ENCODE peak calls at places on chromosomes 3 and 15, in eight cellular contexts. P, M, D, K, T, Y, A and G are unnamed samples.

GRCh38 chr15:47803767-47804166 is 86.5 kb downstream of the SEMA6D start:
- DNase-seq in P (no peak), M (no peak), D (no peak), K (no peak), T (no peak), Y (no peak), A (no peak), G (no peak)

GRCh38 chr3:112273536-112273935 is 20.5 kb downstream of the SLC9C1 start:
- DNase-seq in P (no peak), M (no peak), D (no peak), K (no peak), T (no peak), Y (no peak), A (no peak), G (no peak)

GRCh38 chr15:36773698-36774097 is 194.3 kb downstream of the CDIN1 start:
- DNase-seq in P (no peak), M (no peak), D (no peak), K (no peak), T (no peak), Y (no peak), A (no peak), G (no peak)

GRCh38 chr15:65408370-65409283 is 14.1 kb downstream of the IGDCC4 start:
- DNase-seq in P (no peak), M (peak), D (no peak), K (no peak), T (no peak), Y (no peak), A (no peak), G (no peak)

GRCh38 chr3:127135241-127136023 is 57.5 kb upstream of the PRR23E start:
- DNase-seq in P (no peak), M (no peak), D (no peak), K (no peak), T (no peak), Y (no peak), A (no peak), G (no peak)

GRCh38 chr3:190591080-190591479 is 77.2 kb downstream of the IL1RAP start:
- DNase-seq in P (no peak), M (no peak), D (no peak), K (no peak), T (no peak), Y (no peak), A (no peak), G (no peak)

GRCh38 chr3:130950641-130951040 is 56.8 kb downstream of the ATP2C1 start:
- DNase-seq in P (no peak), M (no peak), D (no peak), K (no peak), T (no peak), Y (no peak), A (no peak), G (no peak)

GRCh38 chr15:47685141-47685870 is 32.0 kb upstream of the SEMA6D start:
- DNase-seq in P (no peak), M (no peak), D (no peak), K (no peak), T (no peak), Y (no peak), A (no peak), G (no peak)

GRCh38 chr15:69466733-69467132 is 14.1 kb downstream of the RPLP1 start:
- DNase-seq in P (no peak), M (no peak), D (no peak), K (no peak), T (no peak), Y (no peak), A (no peak), G (no peak)

GRCh38 chr15:45177285-45177684 is 10.5 kb downstream of the SHF start:
- DNase-seq in P (no peak), M (no peak), D (no peak), K (no peak), T (no peak), Y (no peak), A (no peak), G (no peak)

GRCh38 chr3:107997666-107998065 is 93.2 kb downstream of the CD47 start:
- DNase-seq in P (no peak), M (no peak), D (no peak), K (no peak), T (no peak), Y (no peak), A (no peak), G (no peak)

GRCh38 chr3:42014949-42015533 is 53.1 kb upstream of the ULK4 start:
- DNase-seq in P (peak), M (peak), D (peak), K (no peak), T (no peak), Y (no peak), A (no peak), G (peak)

GRCh38 chr3:132448211-132448961 is 31.1 kb downstream of the DNAJC13 start:
- DNase-seq in P (no peak), M (peak), D (no peak), K (no peak), T (no peak), Y (no peak), A (peak), G (no peak)

GRCh38 chr15:58330468-58330793 is 101.4 kb upstream of the LIPC start:
- DNase-seq in P (no peak), M (no peak), D (no peak), K (no peak), T (no peak), Y (no peak), A (no peak), G (no peak)

GRCh38 chr15:58330836-58331561 is 100.8 kb upstream of the LIPC start:
- DNase-seq in P (no peak), M (no peak), D (peak), K (no peak), T (no peak), Y (no peak), A (no peak), G (peak)

GRCh38 chr15:58332676-58333400 is 99.0 kb upstream of the LIPC start:
- DNase-seq in P (no peak), M (no peak), D (peak), K (no peak), T (peak), Y (no peak), A (no peak), G (peak)

GRCh38 chr15:58331903-58332675 is 99.7 kb upstream of the LIPC start:
- DNase-seq in P (peak), M (peak), D (peak), K (peak), T (peak), Y (no peak), A (peak), G (peak)

DNA sequence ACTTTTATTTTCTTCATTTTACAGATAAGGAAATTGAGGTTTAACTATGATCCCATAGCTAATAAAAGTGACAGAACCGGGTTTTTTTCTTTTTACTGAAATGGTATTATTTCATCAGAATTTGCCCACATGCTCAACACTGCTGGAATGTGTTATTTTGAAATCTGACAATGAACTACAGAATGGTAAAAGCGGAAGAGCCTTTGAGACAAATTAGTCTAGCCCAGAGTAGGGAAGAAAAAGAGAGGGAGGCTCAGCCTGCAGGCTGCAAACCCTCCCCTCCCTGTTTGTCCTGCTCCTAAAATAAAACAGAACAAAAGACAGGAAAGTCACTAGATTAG is 100.3 kb upstream of the LIPC start:
- DNase-seq in P (no peak), M (no peak), D (peak), K (no peak), T (no peak), Y (no peak), A (no peak), G (no peak)
- TF ChIP-seq POLR2A in P (no peak), M (no peak), D (no peak), K (no peak), T (no peak), Y (no peak), A (no peak), G (no peak)

DNA sequence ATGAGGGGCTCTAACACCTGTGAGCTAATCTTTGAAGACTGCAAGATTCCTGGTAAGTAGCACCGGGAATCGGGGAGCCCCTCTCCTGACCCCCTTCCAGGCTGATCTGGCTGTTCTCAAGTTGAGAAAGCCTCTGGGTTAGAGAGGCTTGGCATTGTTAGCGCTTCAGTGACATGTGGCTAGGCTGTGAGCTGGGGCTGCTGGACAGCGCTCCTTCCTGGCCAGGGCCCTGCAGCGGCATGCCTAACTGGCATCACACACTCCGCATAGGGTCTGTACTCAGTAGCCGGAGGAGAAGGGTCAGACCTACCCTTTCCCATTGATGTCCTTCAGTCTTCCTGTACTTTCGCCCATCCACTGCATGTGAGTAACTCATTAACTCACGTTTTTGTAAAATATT is 7.4 kb downstream of the IVD start:
- DNase-seq in P (no peak), M (no peak), D (no peak), K (no peak), T (no peak), Y (no peak), A (no peak), G (no peak)
- H3K4me3 ChIP-seq in P (no peak), M (no peak), D (no peak), K (no peak), T (no peak), Y (no peak), A (no peak), G (no peak)

GRCh38 chr15:43376017-43376705 is 5.3 kb downstream of the TUBGCP4 start:
- DNase-seq in P (peak), M (peak), D (peak), K (peak), T (peak), Y (peak), A (peak), G (peak)

GRCh38 chr15:43370975-43371974 is at the start of the genes TUBGCP4 and ZSCAN29:
- DNase-seq in P (peak), M (peak), D (peak), K (peak), T (peak), Y (peak), A (peak), G (peak)

GRCh38 chr15:43370310-43370974 is 401 bp downstream of the ZSCAN29 start:
- DNase-seq in P (peak), M (peak), D (peak), K (no peak), T (no peak), Y (no peak), A (no peak), G (peak)
- TF ChIP-seq MAX in P (no peak), M (no peak), D (no peak), K (no peak), T (no peak), Y (no peak), A (no peak), G (no peak)

GRCh38 chr15:100601628-100602063 is 338 bp downstream of the LINS1 start:
- DNase-seq in P (no peak), M (no peak), D (no peak), K (no peak), T (peak), Y (no peak), A (no peak), G (no peak)

GRCh38 chr15:100598655-100599054 is 3.3 kb downstream of the LINS1 start:
- DNase-seq in P (no peak), M (no peak), D (no peak), K (no peak), T (no peak), Y (no peak), A (no peak), G (no peak)

GRCh38 chr15:100602822-100603393 is 519 bp downstream of the ASB7 start:
- DNase-seq in P (peak), M (peak), D (peak), K (no peak), T (peak), Y (peak), A (peak), G (peak)

GRCh38 chr15:100601158-100601557 is 826 bp downstream of the LINS1 start:
- DNase-seq in P (peak), M (peak), D (no peak), K (no peak), T (no peak), Y (no peak), A (no peak), G (peak)

GRCh38 chr15:100602064-100602821 is at the start of the genes ASB7 and LINS1:
- DNase-seq in P (peak), M (peak), D (peak), K (peak), T (peak), Y (peak), A (peak), G (peak)
- TF ChIP-seq POLR2A in P (peak), M (no peak), D (peak), K (peak), T (peak), Y (no peak), A (no peak), G (peak)

DNA sequence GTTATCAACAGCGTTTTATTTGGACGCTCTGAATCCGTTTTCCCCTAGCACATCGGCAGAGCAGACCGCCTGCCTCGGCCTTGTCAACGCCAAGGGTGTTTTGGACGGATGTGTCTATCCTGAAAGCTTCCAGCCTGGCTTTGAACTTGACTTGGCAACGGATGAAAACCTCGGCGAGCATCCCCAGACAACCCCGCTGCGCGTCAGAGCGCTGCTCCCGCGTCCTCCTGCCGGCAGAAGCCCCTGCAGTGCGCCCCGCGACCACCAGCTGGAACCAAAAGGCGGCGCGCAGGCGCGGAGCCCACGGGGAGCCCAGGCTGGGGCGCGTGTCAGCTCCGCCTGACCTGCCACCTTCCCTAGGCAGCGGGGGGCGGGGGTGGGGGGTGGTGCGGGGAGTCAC is 26.2 kb upstream of the ARL8B start:
- DNase-seq in P (no peak), M (no peak), D (no peak), K (no peak), T (no peak), Y (peak), A (no peak), G (no peak)
- H3K4me3 ChIP-seq in P (no peak), M (no peak), D (no peak), K (no peak), T (no peak), Y (peak), A (no peak), G (no peak)

GRCh38 chr15:85973584-85974347 is 105.9 kb upstream of the AGBL1 start:
- DNase-seq in P (no peak), M (no peak), D (peak), K (no peak), T (no peak), Y (no peak), A (no peak), G (no peak)
- TF ChIP-seq MAX in P (no peak), M (no peak), D (no peak), K (no peak), T (no peak), Y (no peak), A (no peak), G (no peak)

DNA sequence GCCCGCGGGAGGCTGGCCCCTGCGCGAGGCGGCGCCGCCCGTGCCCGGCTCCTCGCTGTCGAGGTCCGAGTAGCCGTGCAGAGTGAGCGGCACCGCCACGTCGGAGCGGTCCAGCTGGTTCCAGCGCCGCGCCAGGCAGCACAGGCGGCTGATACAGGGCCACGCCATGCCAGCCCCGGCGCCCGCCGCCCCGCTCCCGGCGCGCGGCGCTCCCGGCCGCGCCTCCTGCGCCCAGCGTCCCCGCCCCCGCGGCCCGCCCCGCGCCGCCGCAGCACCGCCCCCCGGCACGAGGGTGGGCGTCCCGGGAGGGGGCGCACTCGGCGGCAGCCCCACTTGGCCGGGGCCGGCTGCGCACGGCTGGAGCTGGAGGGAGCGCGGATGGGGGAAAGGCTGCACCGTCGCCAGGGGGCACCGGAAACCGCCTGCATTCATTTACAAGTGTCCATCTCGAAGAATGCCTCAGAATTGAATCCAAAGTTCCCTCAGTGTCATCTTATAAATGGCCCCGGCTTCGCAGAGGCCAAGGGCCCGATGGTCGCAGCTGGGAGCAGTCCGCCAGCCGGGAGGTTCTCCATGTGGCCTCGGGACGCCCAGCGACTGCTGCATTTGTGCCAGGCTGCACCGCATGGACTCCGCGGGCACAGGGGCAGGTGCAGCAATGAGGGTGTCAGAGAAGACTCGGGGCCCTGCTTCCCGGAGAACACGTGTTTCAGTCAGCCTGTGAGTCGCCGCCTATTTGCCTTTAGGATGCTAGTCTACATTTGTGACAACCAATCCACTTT is at the start of gene MAP6D1:
- DNase-seq in P (no peak), M (peak), D (no peak), K (peak), T (peak), Y (peak), A (no peak), G (peak)
- TF ChIP-seq POLR2A in P (no peak), M (no peak), D (no peak), K (no peak), T (peak), Y (no peak), A (no peak), G (peak)

GRCh38 chr3:69367586-69367985 is 18.3 kb downstream of the FRMD4B start:
- DNase-seq in P (no peak), M (peak), D (no peak), K (no peak), T (no peak), Y (no peak), A (no peak), G (no peak)

GRCh38 chr3:69370156-69370944 is 15.5 kb downstream of the FRMD4B start:
- DNase-seq in P (no peak), M (peak), D (no peak), K (no peak), T (no peak), Y (no peak), A (no peak), G (peak)

GRCh38 chr3:69370945-69371301 is 15.0 kb downstream of the FRMD4B start:
- DNase-seq in P (no peak), M (no peak), D (no peak), K (no peak), T (no peak), Y (no peak), A (no peak), G (no peak)

GRCh38 chr3:69364354-69364753 is 21.5 kb downstream of the FRMD4B start:
- DNase-seq in P (no peak), M (no peak), D (no peak), K (no peak), T (no peak), Y (no peak), A (no peak), G (no peak)

DNA sequence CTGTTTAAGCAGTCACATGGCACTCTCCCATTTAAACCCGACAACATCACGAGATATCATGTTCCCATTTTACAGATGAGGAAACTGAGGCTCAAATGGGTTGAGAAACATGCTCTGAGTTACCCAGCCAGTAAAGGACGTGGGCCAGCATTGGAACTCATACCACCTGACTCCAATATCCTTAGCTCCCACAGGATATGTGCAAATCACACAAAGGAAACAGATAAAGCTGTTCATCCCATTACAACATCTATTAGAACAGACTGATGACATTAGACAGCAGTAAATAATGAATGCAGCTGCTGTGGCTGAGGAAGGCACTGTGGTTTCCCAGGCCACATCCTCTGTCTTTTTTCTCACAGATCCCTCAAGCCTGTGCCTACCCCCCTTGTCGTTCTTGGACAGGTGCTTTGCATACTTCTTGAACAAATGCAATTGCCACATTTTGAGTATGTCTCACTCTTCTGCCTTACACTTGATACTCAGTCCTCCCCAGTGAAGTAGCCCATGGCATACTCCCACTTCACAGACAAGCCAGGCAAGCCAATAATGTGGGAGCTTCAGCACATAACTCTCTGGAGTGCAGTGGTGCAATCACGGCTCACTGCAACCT is 17.7 kb downstream of the FRMD4B start:
- DNase-seq in P (no peak), M (peak), D (no peak), K (no peak), T (no peak), Y (no peak), A (peak), G (peak)
- H3K4me3 ChIP-seq in P (no peak), M (no peak), D (no peak), K (no peak), T (no peak), Y (no peak), A (no peak), G (no peak)